ENCODE peak calls at places on chromosome 17, in six cellular contexts. One of them, this sample, is unnamed.

GRCh38 chr17:77218902-77219301 is 78.1 kb downstream of the SEC14L1 start:
- DNase-seq in AG04450: no peak
- DNase-seq in iPS-NIHi11: no peak
- DNase-seq in NCI-H82: no peak
- DNase-seq in NCI-H146: peak
- DNase-seq in WERI-Rb-1: no peak
- DNase-seq in this sample: no peak

GRCh38 chr17:39144414-39144813 is 7.0 kb downstream of the PLXDC1 start:
- DNase-seq in AG04450: peak
- DNase-seq in NCI-H146: no peak
- DNase-seq in WERI-Rb-1: no peak
- DNase-seq in NCI-H82: no peak
- DNase-seq in iPS-NIHi11: no peak
- DNase-seq in this sample: no peak

GRCh38 chr17:41555105-41555887 is 16.6 kb downstream of the KRT9 start:
- DNase-seq in iPS-NIHi11: no peak
- DNase-seq in WERI-Rb-1: no peak
- DNase-seq in NCI-H82: no peak
- DNase-seq in AG04450: no peak
- DNase-seq in NCI-H146: no peak
- DNase-seq in this sample: no peak

GRCh38 chr17:43822566-43823190 is 10.3 kb downstream of the MPP3 start:
- DNase-seq in iPS-NIHi11: no peak
- DNase-seq in NCI-H146: no peak
- DNase-seq in WERI-Rb-1: no peak
- DNase-seq in AG04450: no peak
- DNase-seq in NCI-H82: peak
- DNase-seq in this sample: no peak

GRCh38 chr17:77449908-77450741 is 309.4 kb downstream of the SEC14L1 start:
- DNase-seq in NCI-H82: peak
- DNase-seq in WERI-Rb-1: no peak
- DNase-seq in iPS-NIHi11: peak
- DNase-seq in AG04450: no peak
- DNase-seq in NCI-H146: no peak
- DNase-seq in this sample: peak

GRCh38 chr17:42323268-42323773 is 35.0 kb downstream of the STAT5A start:
- DNase-seq in NCI-H146: no peak
- DNase-seq in NCI-H82: no peak
- DNase-seq in AG04450: no peak
- DNase-seq in iPS-NIHi11: no peak
- DNase-seq in WERI-Rb-1: no peak
- DNase-seq in this sample: no peak

GRCh38 chr17:13631541-13631940 is 29.8 kb upstream of the HS3ST3A1 start:
- DNase-seq in NCI-H146: no peak
- DNase-seq in NCI-H82: no peak
- DNase-seq in AG04450: no peak
- DNase-seq in WERI-Rb-1: no peak
- DNase-seq in iPS-NIHi11: no peak
- DNase-seq in this sample: no peak

GRCh38 chr17:49822829-49823228 is 25.0 kb downstream of the TAC4 start:
- DNase-seq in NCI-H146: no peak
- DNase-seq in iPS-NIHi11: no peak
- DNase-seq in NCI-H82: peak
- DNase-seq in WERI-Rb-1: no peak
- DNase-seq in AG04450: peak
- DNase-seq in this sample: no peak

GRCh38 chr17:47732399-47733046 is 513 bp upstream of the TBX21 start:
- DNase-seq in iPS-NIHi11: no peak
- DNase-seq in NCI-H82: no peak
- DNase-seq in NCI-H146: peak
- DNase-seq in AG04450: no peak
- DNase-seq in WERI-Rb-1: peak
- DNase-seq in this sample: peak

This sample was measured in ecto neural progenitor cell.